ENCODE peak calls at places on chromosomes 4 and X, in ten cellular contexts. O is CD8-positive, alpha-beta memory T cell; G is GM23248; N is ascending aorta; U is sigmoid colon; Q is A673; L is cardiac fibroblast; C is SK-N-SH; B is cardiac muscle cell; H is tibial nerve. J is an unnamed sample.

GRCh38 chr4:144504853-144505252 is 141.1 kb upstream of the HHIP start:
- DNase-seq in O (no peak), G (no peak), N (no peak), U (no peak), Q (no peak), L (no peak), C (no peak), B (no peak), H (no peak), J (no peak)

GRCh38 chr4:55372259-55372658 is 23.5 kb upstream of the TMEM165 start:
- DNase-seq in O (no peak), G (peak), N (no peak), U (no peak), Q (no peak), L (peak), C (no peak), B (no peak), H (no peak), J (no peak)

GRCh38 chr4:140126261-140126660 is 27.7 kb downstream of the MAML3 start:
- DNase-seq in O (no peak), G (no peak), N (no peak), U (no peak), Q (no peak), L (no peak), C (no peak), B (no peak), H (no peak), J (no peak)

GRCh38 chr4:8089862-8090261 is 68.8 kb downstream of the ABLIM2 start:
- DNase-seq in O (no peak), G (no peak), N (no peak), U (no peak), Q (no peak), L (no peak), C (no peak), B (no peak), H (no peak), J (no peak)

GRCh38 chr4:179797718-179798117 is 2355.5 kb upstream of the AGA start:
- DNase-seq in O (no peak), G (no peak), N (no peak), U (no peak), Q (no peak), L (no peak), C (no peak), B (no peak), H (no peak), J (no peak)

GRCh38 chr4:167775374-167775773 is 317.0 kb upstream of the ANXA10 start:
- DNase-seq in O (no peak), G (no peak), N (no peak), U (no peak), Q (no peak), L (peak), C (no peak), B (no peak), H (no peak), J (no peak)

GRCh38 chr4:73701116-73701515 is 39.3 kb upstream of the CXCL8 start:
- DNase-seq in O (no peak), G (peak), N (no peak), U (no peak), Q (no peak), L (peak), C (no peak), B (no peak), H (no peak), J (no peak)

GRCh38 chr4:177450421-177451107 is 8.3 kb upstream of the AGA start:
- DNase-seq in O (no peak), G (peak), N (no peak), U (no peak), Q (no peak), L (peak), C (no peak), B (no peak), H (no peak), J (no peak)

GRCh38 chrX:23766650-23767551 is 16.1 kb upstream of the SAT1 start:
- DNase-seq in O (no peak), G (no peak), N (no peak), U (no peak), Q (no peak), L (no peak), C (peak), B (no peak), H (no peak), J (no peak)

GRCh38 chr4:8267077-8267476 is 2.5 kb upstream of the HTRA3 start:
- DNase-seq in O (no peak), G (peak), N (peak), U (peak), Q (peak), L (peak), C (peak), B (peak), H (peak), J (no peak)

GRCh38 chr4:98612318-98613250 is 45.8 kb downstream of the TSPAN5 start:
- DNase-seq in O (no peak), G (peak), N (no peak), U (no peak), Q (no peak), L (no peak), C (no peak), B (no peak), H (no peak), J (no peak)

GRCh38 chrX:49879656-49880277 is 483 bp downstream of the USP27X start:
- DNase-seq in O (no peak), G (peak), N (no peak), U (no peak), Q (no peak), L (no peak), C (peak), B (peak), H (no peak), J (no peak)

GRCh38 chrX:49878834-49879655 is at the start of gene USP27X:
- DNase-seq in O (peak), G (peak), N (peak), U (peak), Q (peak), L (peak), C (peak), B (peak), H (peak), J (peak)

GRCh38 chrX:49878128-49878833 is 1.0 kb upstream of the USP27X start:
- DNase-seq in O (no peak), G (no peak), N (no peak), U (peak), Q (no peak), L (peak), C (peak), B (no peak), H (no peak), J (no peak)

GRCh38 chrX:49876750-49877149 is 2.5 kb upstream of the USP27X start:
- DNase-seq in O (no peak), G (peak), N (no peak), U (no peak), Q (peak), L (peak), C (peak), B (peak), H (no peak), J (no peak)

DNA sequence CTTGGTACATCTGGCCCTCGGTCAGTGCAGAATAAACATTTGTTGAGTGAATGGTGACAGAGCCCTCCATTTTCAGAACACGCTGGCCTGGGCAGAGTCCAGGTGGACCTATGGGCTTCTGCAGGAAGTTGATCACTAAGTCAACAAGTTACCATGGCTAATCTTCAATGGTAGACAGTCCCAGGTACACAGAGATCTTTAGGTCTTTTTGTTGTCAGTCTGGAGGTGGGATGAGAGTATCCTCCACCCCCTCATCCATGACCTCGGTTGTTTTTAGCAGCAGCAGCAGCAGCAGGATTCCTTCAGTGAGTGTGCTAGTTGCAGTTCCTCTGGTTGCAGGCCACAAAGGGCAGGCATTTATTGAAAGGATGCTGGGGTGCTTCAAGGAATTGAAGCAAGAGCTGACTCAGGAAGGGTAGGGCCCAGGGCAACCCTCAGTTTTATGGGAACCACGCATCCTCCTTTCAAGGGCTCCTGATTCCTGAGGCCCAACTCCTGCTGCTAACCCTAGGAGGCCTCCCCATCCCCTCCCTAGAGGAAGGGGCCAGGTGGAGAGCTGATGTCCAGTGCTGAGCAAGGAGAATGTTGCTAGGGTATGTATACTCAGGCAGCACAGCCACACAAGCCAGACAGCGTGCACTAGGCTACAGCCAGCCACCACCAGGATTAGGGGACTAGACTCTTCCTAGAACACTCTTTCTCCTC is 1.7 kb upstream of the USP27X start:
- DNase-seq in O (no peak), G (no peak), N (no peak), U (no peak), Q (no peak), L (no peak), C (no peak), B (no peak), H (no peak), J (no peak)
- H3K4me3 ChIP-seq in O (no peak), G (no peak), N (no peak), U (no peak), Q (no peak), L (no peak), C (no peak), B (no peak), H (no peak), J (no peak)

GRCh38 chr4:164383187-164384181 is 370.4 kb upstream of the SMIM31 start:
- DNase-seq in O (no peak), G (peak), N (peak), U (peak), Q (peak), L (no peak), C (peak), B (peak), H (no peak), J (no peak)
- H3K4me3 ChIP-seq in O (no peak), G (no peak), N (peak), U (peak), Q (peak), L (no peak), C (peak), B (peak), H (peak), J (no peak)

GRCh38 chr4:86508436-86508835 is 85.7 kb upstream of the PTPN13 start:
- DNase-seq in O (no peak), G (peak), N (no peak), U (no peak), Q (peak), L (peak), C (no peak), B (no peak), H (no peak), J (peak)
- H3K4me3 ChIP-seq in O (no peak), G (peak), N (peak), U (peak), Q (no peak), L (no peak), C (peak), B (no peak), H (peak), J (peak)

GRCh38 chr4:54224960-54225670 is 4.0 kb upstream of the PDGFRA start:
- DNase-seq in O (no peak), G (no peak), N (no peak), U (no peak), Q (no peak), L (no peak), C (peak), B (peak), H (no peak), J (no peak)
- H3K4me3 ChIP-seq in O (no peak), G (peak), N (peak), U (peak), Q (no peak), L (no peak), C (no peak), B (peak), H (peak), J (peak)

DNA sequence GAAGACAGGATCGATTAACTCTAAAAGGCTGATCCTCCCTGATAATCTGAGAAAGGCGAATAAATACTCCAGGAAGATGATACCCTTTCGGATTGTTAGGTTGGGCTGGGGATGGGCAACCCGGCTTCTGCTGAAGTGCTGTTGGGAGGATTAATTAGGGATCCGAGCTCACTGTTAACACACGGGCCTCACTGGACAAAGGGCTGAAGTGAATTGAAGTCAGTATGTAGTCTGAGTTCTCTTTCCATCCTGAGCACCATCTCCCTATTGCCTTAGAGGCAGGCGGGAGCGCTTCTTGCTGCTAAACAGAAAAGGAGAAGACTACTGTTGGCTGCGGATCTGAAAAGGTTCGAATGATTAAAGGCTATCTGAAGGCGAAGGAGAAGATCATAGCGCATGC is 22.6 kb downstream of the MORF4L2 start:
- DNase-seq in O (no peak), G (no peak), N (no peak), U (no peak), Q (no peak), L (no peak), C (no peak), B (no peak), H (no peak), J (no peak)
- H3K4me3 ChIP-seq in O (no peak), G (no peak), N (no peak), U (no peak), Q (no peak), L (no peak), C (no peak), B (no peak), H (peak), J (no peak)

DNA sequence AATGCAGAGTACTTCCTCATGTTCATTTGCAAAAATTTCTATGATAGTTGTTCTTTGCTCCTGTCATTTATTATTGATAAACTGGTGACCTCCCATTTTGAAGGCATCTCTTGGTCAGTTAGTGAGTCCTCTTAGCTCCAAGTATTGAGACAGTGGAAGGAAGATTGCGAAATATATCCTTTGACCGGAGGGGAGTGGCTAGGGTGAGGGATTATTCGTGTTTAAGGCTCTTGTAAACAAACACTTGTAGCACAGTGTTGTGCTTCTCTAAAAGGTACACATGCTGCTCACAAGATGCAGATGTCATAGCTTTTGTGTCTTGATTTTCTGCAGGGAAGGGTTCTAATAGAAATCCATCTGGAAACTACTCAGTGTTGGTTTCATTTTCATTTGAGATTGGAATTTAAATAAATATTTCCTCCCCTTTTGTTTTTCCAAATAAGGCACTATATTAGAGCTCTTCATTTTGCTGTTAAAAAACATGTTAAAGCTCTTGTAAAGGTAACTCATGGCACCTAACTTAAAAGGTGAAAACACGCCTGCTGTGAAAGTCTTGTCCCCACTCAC is 21.8 kb downstream of the TXLNG start:
- DNase-seq in O (no peak), G (peak), N (no peak), U (no peak), Q (no peak), L (peak), C (no peak), B (no peak), H (no peak), J (no peak)
- H3K4me3 ChIP-seq in O (no peak), G (peak), N (peak), U (peak), Q (no peak), L (peak), C (peak), B (no peak), H (peak), J (peak)

DNA sequence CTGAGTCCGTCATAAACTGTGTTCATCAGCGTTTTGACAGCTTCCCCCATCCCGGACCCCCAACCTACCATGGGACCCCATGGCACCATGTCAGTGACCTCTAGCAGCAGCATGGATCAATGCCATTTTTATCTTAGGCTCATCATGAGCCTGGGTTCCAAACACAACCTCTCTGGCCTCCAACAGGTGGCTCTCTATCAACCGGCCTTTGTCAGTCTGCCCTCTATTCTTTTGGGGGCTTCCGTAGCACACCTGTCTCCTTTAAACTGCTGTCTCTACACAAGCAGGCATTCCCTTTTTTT is 716 bp upstream of the TMEM150C start:
- DNase-seq in O (no peak), G (no peak), N (no peak), U (no peak), Q (no peak), L (no peak), C (no peak), B (no peak), H (no peak), J (no peak)
- H3K4me3 ChIP-seq in O (no peak), G (peak), N (no peak), U (peak), Q (peak), L (no peak), C (peak), B (no peak), H (peak), J (peak)

J was measured in AG04449.